ENCODE peak calls at places on chromosomes 5 and 9, in four cellular contexts. H is thyroid gland, T is GM20000, A is uterus. B is an unnamed sample.
A peak's percentile ranks its signal among the peaks of the same experiment; 100 is the strongest.

GRCh38 chr9:36980148-36980974 is 53.7 kb downstream of the PAX5 start:
- DNase-seq in A (no peak), H (no peak), T (peak; percentile 66), B (no peak)

GRCh38 chr9:20315672-20316071 is 306.6 kb downstream of the MLLT3 start:
- DNase-seq in T (no peak), A (no peak), H (no peak), B (no peak)

GRCh38 chr5:36723921-36724320 is 117.5 kb downstream of the SLC1A3 start:
- DNase-seq in T (peak; percentile 56), A (no peak), H (no peak), B (peak; percentile 42)

GRCh38 chr9:128006360-128007024 is 25.7 kb upstream of the EEIG1 start:
- DNase-seq in A (no peak), H (no peak), T (no peak), B (no peak)

GRCh38 chr9:78860806-78861475 is 564.0 kb downstream of the PSAT1 start:
- DNase-seq in A (no peak), T (no peak), H (no peak), B (no peak)

GRCh38 chr5:148387325-148387724 is 3.6 kb downstream of the FBXO38 start:
- DNase-seq in T (no peak), H (no peak), A (no peak), B (no peak)

GRCh38 chr9:108580021-108580439 is 275.8 kb downstream of the ACTL7B start:
- DNase-seq in H (no peak), T (no peak), A (no peak), B (no peak)

GRCh38 chr5:138455191-138455930 is 9.9 kb upstream of the EGR1 start:
- DNase-seq in A (no peak), T (no peak), H (no peak), B (no peak)

GRCh38 chr5:11617080-11617479 is 287.2 kb downstream of the CTNND2 start:
- DNase-seq in H (no peak), A (no peak), T (no peak), B (no peak)

GRCh38 chr9:115739096-115739875 is 414.3 kb upstream of the PAPPA start:
- DNase-seq in H (no peak), T (no peak), A (no peak), B (no peak)

GRCh38 chr9:124242331-124243194 is 15.2 kb upstream of the NEK6 start:
- DNase-seq in H (no peak), T (no peak), A (peak; percentile 45), B (no peak)

GRCh38 chr5:51859624-51860023 is 476.4 kb downstream of the ISL1 start:
- DNase-seq in T (no peak), A (no peak), H (no peak), B (no peak)

GRCh38 chr9:136572003-136572595 is 26.3 kb upstream of the NOTCH1 start:
- DNase-seq in T (no peak), H (peak; percentile 66), A (no peak), B (no peak)

DNA sequence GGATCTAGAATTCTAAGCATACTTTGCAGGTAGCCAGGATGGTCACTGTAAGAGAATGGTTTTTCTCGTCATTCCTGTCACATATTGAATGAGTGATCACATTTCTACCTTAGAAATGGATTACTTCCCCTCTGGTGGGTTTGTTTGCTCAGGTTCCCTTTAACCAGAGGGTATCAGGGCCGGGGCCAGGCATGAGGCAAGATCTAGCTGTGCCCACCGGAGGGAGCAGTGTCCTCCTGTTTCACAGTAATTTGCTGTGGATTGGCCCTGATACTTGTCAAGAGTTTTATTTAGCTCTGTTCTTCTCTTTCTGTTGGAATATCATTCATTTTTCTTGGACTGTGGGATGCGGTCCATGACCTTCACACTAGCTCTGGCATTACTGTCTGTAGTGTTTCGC is 42.3 kb upstream of the ZBED3 start:
- DNase-seq in A (peak; percentile 37), H (peak; percentile 70), T (no peak), B (no peak)
- TF ChIP-seq CTCF in A (no peak), H (peak; percentile 39), T (no peak), B (no peak)

GRCh38 chr5:158049459-158049858 is 190.5 kb upstream of the CLINT1 start:
- DNase-seq in A (no peak), T (no peak), H (no peak), B (no peak)
- TF ChIP-seq CTCF in A (no peak), T (no peak), H (no peak), B (no peak)

DNA sequence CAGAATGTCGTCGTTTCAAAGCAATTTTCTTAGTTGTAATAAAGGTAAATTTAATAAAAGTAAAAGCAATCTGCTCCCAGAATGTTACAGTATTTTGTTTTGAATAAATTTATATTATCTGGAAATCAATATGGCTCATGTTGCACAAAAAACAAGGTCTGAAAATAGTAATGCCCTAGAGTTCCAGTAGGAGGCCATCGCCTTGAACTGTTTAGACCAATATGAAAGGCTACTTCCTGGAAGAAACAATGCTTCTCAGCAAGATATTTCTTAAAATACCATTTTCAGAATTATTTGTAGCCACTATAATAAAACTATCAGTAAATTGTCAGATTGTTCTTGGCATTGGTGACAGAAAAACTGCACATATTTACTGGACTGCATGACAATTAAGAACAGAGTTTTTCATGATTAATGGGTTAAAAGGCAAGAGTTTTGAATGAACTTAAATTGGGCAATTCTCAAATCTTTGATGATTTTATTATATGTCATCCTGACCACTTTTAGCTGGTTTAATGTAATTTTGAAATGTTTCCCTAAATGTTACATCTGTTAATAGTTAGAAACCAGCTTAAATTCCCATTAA is 153.2 kb downstream of the COMMD10 start:
- DNase-seq in A (no peak), T (no peak), H (no peak), B (no peak)
- TF ChIP-seq CTCF in A (peak; percentile 14), T (no peak), H (no peak), B (no peak)

GRCh38 chr9:34591911-34592866 is 2.7 kb upstream of the CNTFR start:
- DNase-seq in H (no peak), T (no peak), A (no peak), B (no peak)
- TF ChIP-seq CTCF in H (no peak), T (no peak), A (no peak), B (no peak)

B was measured in activated B cell treated with CpG ODN at 0.5 μM for 24 hours.